ENCODE peak calls at places on chromosomes 5 and 9, in six cellular contexts. C is Panc1, Q is A549, O is prostate gland, J is Peyer's patch, K is right lobe of liver. U is an unnamed sample.

GRCh38 chr5:79136618-79137017 is 25.0 kb downstream of the BHMT start:
- DNase-seq in C (no peak), Q (no peak), O (no peak), K (no peak), J (no peak), U (no peak)

GRCh38 chr9:109473329-109473728 is 24.8 kb downstream of the PTPN3 start:
- DNase-seq in O (no peak), Q (no peak), C (no peak), K (no peak), J (no peak), U (no peak)

GRCh38 chr5:58019614-58020013 is 440.3 kb downstream of the PLK2 start:
- DNase-seq in Q (peak), K (peak), O (peak), C (no peak), J (no peak), U (peak)

GRCh38 chr5:142749321-142749720 is 20.9 kb upstream of the ARHGAP26 start:
- DNase-seq in C (no peak), O (no peak), J (no peak), K (no peak), Q (no peak), U (peak)

GRCh38 chr9:14221558-14221957 is 92.4 kb downstream of the NFIB start:
- DNase-seq in O (no peak), J (no peak), C (no peak), K (no peak), Q (peak), U (peak)

GRCh38 chr9:13728917-13729811 is 449.7 kb upstream of the MPDZ start:
- DNase-seq in Q (no peak), O (no peak), J (no peak), C (no peak), K (no peak), U (peak)

GRCh38 chr5:154421868-154422267 is 23.9 kb upstream of the SAP30L start:
- DNase-seq in J (no peak), K (no peak), C (no peak), Q (peak), O (no peak), U (peak)

GRCh38 chr9:71285191-71285656 is 163.8 kb upstream of the TRPM3 start:
- DNase-seq in J (no peak), Q (peak), K (peak), O (peak), C (peak), U (peak)

GRCh38 chr5:96293966-96294886 is 138.8 kb downstream of the PCSK1 start:
- DNase-seq in C (peak), J (no peak), O (no peak), Q (no peak), K (no peak), U (peak)

GRCh38 chr5:17951392-17952169 is 317.3 kb downstream of the TAF11L14 start:
- DNase-seq in C (no peak), O (peak), J (no peak), K (no peak), Q (peak), U (no peak)

GRCh38 chr9:93960221-93960970 is 5.2 kb upstream of the BARX1 start:
- DNase-seq in O (no peak), J (no peak), K (peak), C (no peak), Q (no peak), U (no peak)

GRCh38 chr5:169954786-169955185 is 25.5 kb downstream of the INSYN2B start:
- DNase-seq in J (no peak), K (no peak), C (no peak), O (no peak), Q (no peak), U (no peak)

GRCh38 chr5:136082390-136083193 is 50.1 kb upstream of the SMAD5 start:
- DNase-seq in O (peak), K (peak), C (peak), Q (peak), J (peak), U (peak)

GRCh38 chr5:37626266-37626665 is 213.6 kb downstream of the GDNF start:
- DNase-seq in K (no peak), J (no peak), Q (no peak), C (no peak), O (no peak), U (no peak)

GRCh38 chr9:137975527-137975913 is 97.9 kb downstream of the CACNA1B start:
- DNase-seq in Q (no peak), K (peak), C (no peak), O (no peak), J (no peak), U (no peak)

GRCh38 chr5:139903450-139903804 is 107.8 kb downstream of the PSD2 start:
- DNase-seq in O (no peak), J (no peak), Q (no peak), K (peak), C (no peak), U (no peak)

GRCh38 chr5:143968071-143968878 is 156.3 kb downstream of the HMHB1 start:
- DNase-seq in C (peak), K (no peak), J (no peak), O (peak), Q (peak), U (peak)

GRCh38 chr9:6877671-6878161 is 119.9 kb downstream of the KDM4C start:
- DNase-seq in J (no peak), K (no peak), Q (peak), O (no peak), C (no peak), U (peak)

GRCh38 chr5:132190161-132190817 is 37.4 kb downstream of the P4HA2 start:
- DNase-seq in Q (peak), K (no peak), O (peak), C (peak), J (no peak), U (peak)

GRCh38 chr9:36560813-36561212 is 11.9 kb upstream of the MELK start:
- DNase-seq in K (no peak), Q (no peak), J (no peak), C (no peak), O (no peak), U (no peak)

GRCh38 chr5:16992444-16992843 is 56.4 kb upstream of the MYO10 start:
- DNase-seq in J (no peak), Q (no peak), O (no peak), K (no peak), C (no peak), U (no peak)

GRCh38 chr5:2017540-2018389 is 135.0 kb upstream of the IRX4 start:
- DNase-seq in Q (peak), K (no peak), C (peak), J (no peak), O (no peak), U (no peak)

GRCh38 chr9:129628709-129629108 is 2.7 kb downstream of the NTMT1 start:
- DNase-seq in Q (no peak), O (no peak), C (no peak), K (no peak), J (no peak), U (no peak)

GRCh38 chr9:73183917-73184861 is 32.5 kb downstream of the ANXA1 start:
- DNase-seq in J (no peak), Q (peak), C (no peak), K (no peak), O (no peak), U (peak)

GRCh38 chr5:103005276-103005675 is 114.7 kb downstream of the GIN1 start:
- DNase-seq in Q (no peak), K (no peak), O (no peak), C (no peak), J (no peak), U (no peak)

GRCh38 chr5:119049824-119050449 is 20.9 kb upstream of the DMXL1 start:
- DNase-seq in O (no peak), C (no peak), Q (peak), K (no peak), J (no peak), U (peak)

GRCh38 chr9:69805962-69806633 is 14.5 kb upstream of the CFAP95 start:
- DNase-seq in O (peak), Q (no peak), K (no peak), C (no peak), J (no peak), U (no peak)

GRCh38 chr9:2809692-2810423 is 34.0 kb downstream of the PUM3 start:
- DNase-seq in K (no peak), Q (peak), O (no peak), J (no peak), C (no peak), U (peak)

GRCh38 chr9:86655147-86655546 is 292.2 kb downstream of the GAS1 start:
- DNase-seq in J (no peak), K (no peak), C (no peak), O (no peak), Q (no peak), U (no peak)

GRCh38 chr9:92035146-92035545 is 80.1 kb downstream of the SPTLC1 start:
- DNase-seq in Q (no peak), J (no peak), C (no peak), K (no peak), O (no peak), U (peak)

GRCh38 chr9:128113526-128114325 is 13.8 kb downstream of the PTGES2 start:
- DNase-seq in C (no peak), J (no peak), K (peak), O (no peak), Q (no peak), U (no peak)

GRCh38 chr9:127989094-127989493 is 8.3 kb upstream of the EEIG1 start:
- DNase-seq in O (no peak), K (peak), J (no peak), Q (no peak), C (no peak), U (no peak)

GRCh38 chr5:543755-544674 is 19.8 kb upstream of the SLC9A3 start:
- DNase-seq in K (no peak), C (no peak), O (no peak), Q (no peak), J (peak), U (no peak)

GRCh38 chr9:92608221-92609141 is 61.5 kb downstream of the IPPK start:
- DNase-seq in C (no peak), J (no peak), K (no peak), O (no peak), Q (no peak), U (peak)

GRCh38 chr9:133237271-133237731 is 28.3 kb upstream of the OBP2B start:
- DNase-seq in O (no peak), Q (no peak), C (no peak), J (no peak), K (no peak), U (no peak)

GRCh38 chr9:86515221-86515620 is 161.0 kb upstream of the TUT7 start:
- DNase-seq in J (no peak), C (no peak), O (no peak), K (no peak), Q (no peak), U (no peak)

GRCh38 chr5:35202319-35203111 is 27.8 kb downstream of the PRLR start:
- DNase-seq in O (no peak), K (peak), Q (peak), J (peak), C (no peak), U (peak)

GRCh38 chr5:81752644-81752963 is 1.7 kb upstream of the SSBP2 start:
- DNase-seq in C (no peak), K (no peak), O (no peak), J (no peak), Q (no peak), U (no peak)

GRCh38 chr5:74069741-74070140 is 443.7 kb downstream of the ARHGEF28 start:
- DNase-seq in K (no peak), C (no peak), Q (no peak), O (no peak), J (no peak), U (no peak)

GRCh38 chr5:160119905-160120266 is 636 bp upstream of the PWWP2A start:
- DNase-seq in O (no peak), Q (no peak), C (no peak), J (no peak), K (no peak), U (no peak)

DNA sequence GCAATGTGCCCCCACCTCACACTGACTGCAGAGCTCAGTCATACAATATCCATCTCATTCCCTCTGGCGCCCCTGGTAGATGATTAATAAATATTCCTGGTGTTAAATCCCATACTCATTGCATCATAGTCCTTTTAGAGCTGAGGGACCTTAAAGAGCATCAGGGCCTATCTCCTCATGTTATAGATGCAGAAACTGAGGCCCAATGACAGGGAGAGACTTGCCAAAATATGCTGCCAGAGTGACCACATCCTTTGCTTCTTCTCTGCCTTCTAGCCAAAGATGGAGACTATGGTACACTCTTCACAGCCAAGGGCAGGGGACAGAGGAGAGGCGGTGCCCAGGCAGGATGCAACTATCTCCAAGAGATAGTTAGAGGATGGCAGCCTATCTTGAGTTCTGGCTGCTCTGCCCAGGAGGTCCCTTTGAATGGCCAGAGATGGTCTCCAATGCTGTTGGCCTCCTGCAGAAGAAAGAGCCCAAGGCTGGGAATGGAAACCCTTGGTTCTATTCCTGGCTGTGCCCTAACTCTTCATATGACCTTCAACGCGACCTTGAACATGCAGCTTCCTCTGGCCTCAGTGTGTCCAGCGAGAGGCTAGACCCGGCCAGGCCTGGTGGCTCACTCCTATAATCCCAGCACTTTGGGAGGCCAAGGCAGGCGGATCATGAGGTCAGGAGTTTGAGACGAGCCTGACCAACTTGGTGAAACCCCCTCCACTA is 36.3 kb upstream of the IL17B start:
- DNase-seq in Q (no peak), C (no peak), O (no peak), J (no peak), K (no peak), U (peak)
- H3K4me3 ChIP-seq in Q (no peak), C (no peak), O (no peak), J (no peak), K (no peak), U (no peak)

GRCh38 chr5:9337908-9338307 is 208.0 kb downstream of the SEMA5A start:
- DNase-seq in Q (no peak), J (no peak), K (no peak), O (no peak), C (no peak), U (peak)

GRCh38 chr5:9340095-9340494 is 205.8 kb downstream of the SEMA5A start:
- DNase-seq in K (no peak), J (no peak), C (no peak), Q (no peak), O (no peak), U (peak)

GRCh38 chr5:9338796-9339195 is 207.1 kb downstream of the SEMA5A start:
- DNase-seq in O (no peak), Q (no peak), J (no peak), K (no peak), C (no peak), U (no peak)

GRCh38 chr5:9342161-9342787 is 203.6 kb downstream of the SEMA5A start:
- DNase-seq in J (no peak), Q (no peak), C (no peak), K (no peak), O (no peak), U (no peak)

DNA sequence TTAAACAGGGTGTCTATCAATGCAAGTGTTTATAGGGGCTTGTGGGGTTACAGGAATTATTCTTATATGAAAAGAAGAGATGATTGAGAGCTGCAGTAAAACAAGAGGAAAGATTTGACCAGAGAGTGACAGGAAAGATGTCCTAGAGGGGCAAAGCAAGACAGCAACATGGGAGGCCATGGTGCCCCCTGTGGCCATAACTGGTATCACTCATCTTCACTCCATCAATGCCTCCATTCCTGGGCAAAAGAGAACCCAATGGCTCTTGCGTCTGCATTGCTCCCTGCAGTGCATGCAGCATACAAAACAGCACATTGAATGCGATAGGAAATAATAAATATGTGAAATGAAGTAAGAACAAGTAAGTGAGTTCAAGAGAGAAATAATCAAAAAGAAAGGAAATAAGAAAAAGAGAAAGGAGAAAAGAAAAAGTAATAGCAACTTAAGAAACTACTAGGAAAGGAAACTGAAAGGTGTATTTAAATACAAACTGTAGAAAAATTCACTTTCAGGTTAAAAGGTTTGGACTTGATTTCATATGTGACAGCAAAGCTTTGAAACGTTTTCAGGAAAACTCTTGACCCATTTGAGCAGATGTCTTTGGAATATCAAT is 206.6 kb downstream of the SEMA5A start:
- DNase-seq in K (no peak), O (no peak), J (no peak), C (no peak), Q (peak), U (no peak)
- TF ChIP-seq CTCF in K (no peak), O (no peak), J (no peak), C (peak), Q (no peak), U (peak)

GRCh38 chr9:79256691-79257213 is 315.0 kb upstream of the TLE4 start:
- DNase-seq in K (no peak), O (no peak), J (no peak), C (no peak), Q (no peak), U (peak)

GRCh38 chr9:79254900-79255651 is 316.7 kb upstream of the TLE4 start:
- DNase-seq in C (no peak), Q (peak), J (no peak), K (no peak), O (no peak), U (no peak)

GRCh38 chr9:79255681-79256080 is 316.1 kb upstream of the TLE4 start:
- DNase-seq in C (no peak), K (no peak), J (no peak), O (no peak), Q (no peak), U (no peak)

GRCh38 chr9:79257671-79258410 is 313.9 kb upstream of the TLE4 start:
- DNase-seq in Q (no peak), K (no peak), C (no peak), J (no peak), O (no peak), U (no peak)

GRCh38 chr9:79257215-79257614 is 314.6 kb upstream of the TLE4 start:
- DNase-seq in Q (no peak), J (no peak), K (no peak), C (no peak), O (no peak), U (no peak)
- H3K4me3 ChIP-seq in Q (no peak), J (no peak), K (no peak), C (no peak), O (peak), U (peak)

GRCh38 chr9:100401042-100401441 is 25.9 kb upstream of the MSANTD3 start:
- DNase-seq in J (no peak), Q (no peak), O (no peak), K (no peak), C (no peak), U (no peak)
- TF ChIP-seq CTCF in J (no peak), Q (no peak), O (no peak), K (no peak), C (no peak), U (no peak)

DNA sequence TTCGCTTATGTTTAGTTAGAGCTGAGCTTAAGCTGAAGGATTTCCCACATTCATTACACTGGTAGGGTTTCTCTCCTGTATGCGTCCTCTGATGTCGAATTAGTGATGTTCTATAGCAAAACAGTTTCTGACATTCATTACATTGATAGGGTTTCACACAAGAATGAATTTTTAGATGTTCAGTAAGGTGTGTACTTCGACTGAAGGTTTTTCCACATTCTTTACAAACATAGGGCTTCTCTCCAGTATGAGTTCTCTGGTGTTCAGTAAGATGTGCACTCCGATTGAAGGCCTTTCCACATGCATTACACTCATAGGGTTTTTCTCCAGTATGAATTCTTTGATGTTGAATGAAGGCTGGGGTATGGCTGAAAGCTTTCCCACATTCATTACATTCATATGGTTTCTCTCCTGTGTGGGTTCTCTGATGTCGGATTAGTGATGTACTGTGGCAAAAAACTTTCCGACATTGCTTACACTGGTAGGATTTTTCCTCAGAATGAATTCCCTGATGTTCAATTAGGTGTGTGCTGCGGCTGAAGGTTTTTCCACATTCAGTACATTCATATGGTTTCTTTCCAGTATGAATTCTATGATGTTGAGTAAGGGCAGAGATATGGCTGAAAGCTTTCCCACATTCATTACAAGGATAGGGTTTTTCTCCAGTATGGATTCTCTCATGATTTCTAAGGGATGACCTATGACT is 14.6 kb downstream of the ZNF883 start:
- DNase-seq in C (no peak), K (no peak), O (no peak), Q (no peak), J (no peak), U (no peak)
- H3K4me3 ChIP-seq in C (no peak), K (no peak), O (no peak), Q (no peak), J (no peak), U (no peak)

DNA sequence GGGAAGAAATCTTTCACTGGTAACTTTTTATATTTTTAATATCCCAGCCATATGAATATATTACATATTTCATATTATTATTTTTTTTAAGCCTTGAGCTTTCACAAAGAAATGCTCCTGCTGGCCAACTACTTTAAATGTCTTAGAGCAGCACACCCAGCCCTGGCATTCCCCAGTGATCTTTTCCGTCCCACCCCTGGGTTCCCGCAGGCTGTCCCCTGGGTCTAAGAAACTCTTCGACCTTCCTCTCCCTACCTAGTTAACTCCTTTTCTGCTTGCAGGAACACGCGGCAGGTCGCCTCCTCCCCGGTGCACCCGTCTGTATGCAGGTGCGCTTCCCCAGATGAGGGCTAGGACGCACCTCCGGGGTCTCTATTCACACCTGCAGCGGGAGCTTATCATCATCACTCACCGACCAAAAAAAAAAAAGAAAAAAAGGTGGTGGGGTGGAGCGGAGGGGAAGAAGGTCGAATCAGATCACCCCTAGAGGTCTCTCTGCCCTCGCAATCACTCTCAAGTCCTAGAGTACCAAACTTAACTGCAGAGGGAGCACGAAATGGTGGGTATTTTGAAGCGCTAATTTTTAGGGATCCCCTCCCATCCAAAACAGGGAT is 696 bp downstream of the ZFP62 start:
- DNase-seq in O (no peak), C (no peak), J (peak), K (no peak), Q (peak), U (peak)
- TF ChIP-seq CTCF in O (no peak), C (peak), J (peak), K (no peak), Q (peak), U (peak)